ENCODE peak calls at places on chromosomes 2 and 18, in seven cellular contexts. K is astrocyte of the spinal cord, N is pancreas, L is left lung, W is K562, J is AG04450, Y is AG09309. F is an unnamed sample.
A peak's percentile ranks its signal among the peaks of the same experiment; 100 is the strongest.

GRCh38 chr2:241151934-241152660 is 1.8 kb downstream of the PPP1R7 start:
- DNase-seq in K (no peak), N (no peak), L (no peak), W (no peak), J (no peak), Y (no peak), F (no peak)

GRCh38 chr2:60759654-60760053 is 3.6 kb downstream of the PAPOLG start:
- DNase-seq in K (no peak), N (no peak), L (peak; percentile 71), W (no peak), J (no peak), Y (no peak), F (no peak)

GRCh38 chr18:55323051-55323994 is 264.7 kb downstream of the TCF4 start:
- DNase-seq in K (peak; percentile 47), N (no peak), L (no peak), W (no peak), J (no peak), Y (no peak), F (no peak)

GRCh38 chr18:66439207-66439606 is 164.7 kb downstream of the CDH19 start:
- DNase-seq in K (no peak), N (no peak), L (no peak), W (no peak), J (no peak), Y (no peak), F (no peak)

GRCh38 chr2:203811491-203812221 is 55.9 kb upstream of the CTLA4 start:
- DNase-seq in K (peak; percentile 93), N (peak; percentile 50), L (peak; percentile 91), W (no peak), J (peak; percentile 63), Y (peak; percentile 73), F (no peak)

GRCh38 chr2:61241266-61241665 is 79.3 kb downstream of the C2orf74 start:
- DNase-seq in K (no peak), N (no peak), L (no peak), W (no peak), J (no peak), Y (no peak), F (no peak)

GRCh38 chr18:79574938-79575525 is 104.6 kb upstream of the CTDP1 start:
- DNase-seq in K (no peak), N (no peak), L (peak; percentile 28), W (no peak), J (no peak), Y (no peak), F (peak; percentile 12)

GRCh38 chr2:166092889-166093288 is 34.9 kb downstream of the SCN1A start:
- DNase-seq in K (no peak), N (no peak), L (no peak), W (no peak), J (peak; percentile 53), Y (no peak), F (no peak)

GRCh38 chr2:67600946-67601345 is 203.8 kb downstream of the ETAA1 start:
- DNase-seq in K (peak; percentile 60), N (no peak), L (no peak), W (no peak), J (no peak), Y (peak; percentile 17), F (no peak)

GRCh38 chr18:40367576-40367975 is 1587.5 kb upstream of the PIK3C3 start:
- DNase-seq in K (no peak), N (no peak), L (no peak), W (no peak), J (no peak), Y (no peak), F (no peak)

GRCh38 chr2:128322651-128323491 is 4.2 kb upstream of the HS6ST1 start:
- DNase-seq in K (no peak), N (peak; percentile 83), L (peak; percentile 36), W (no peak), J (no peak), Y (no peak), F (no peak)

GRCh38 chr18:58871514-58872490 is 7.1 kb downstream of the ZNF532 start:
- DNase-seq in K (no peak), N (no peak), L (no peak), W (no peak), J (no peak), Y (no peak), F (no peak)

GRCh38 chr2:206823178-206823577 is 57.8 kb downstream of the FASTKD2 start:
- DNase-seq in K (no peak), N (no peak), L (peak; percentile 52), W (no peak), J (no peak), Y (no peak), F (no peak)

GRCh38 chr2:237602409-237602808 is 11.9 kb upstream of the RAB17 start:
- DNase-seq in K (no peak), N (no peak), L (no peak), W (no peak), J (no peak), Y (no peak), F (no peak)

GRCh38 chr18:12031836-12032235 is 50.5 kb downstream of the IMPA2 start:
- DNase-seq in K (peak; percentile 87), N (no peak), L (peak; percentile 58), W (no peak), J (peak; percentile 37), Y (peak; percentile 42), F (no peak)

GRCh38 chr2:135600915-135601314 is 69.6 kb downstream of the R3HDM1 start:
- DNase-seq in K (peak; percentile 6), N (no peak), L (no peak), W (no peak), J (no peak), Y (no peak), F (no peak)

GRCh38 chr2:191349990-191350389 is 104.8 kb downstream of the MYO1B start:
- DNase-seq in K (no peak), N (no peak), L (no peak), W (no peak), J (no peak), Y (no peak), F (no peak)

GRCh38 chr2:72367530-72368225 is 220.0 kb upstream of the CYP26B1 start:
- DNase-seq in K (peak; percentile 75), N (no peak), L (peak; percentile 47), W (no peak), J (peak; percentile 67), Y (peak; percentile 94), F (no peak)

GRCh38 chr2:203175371-203175770 is 63.4 kb upstream of the CYP20A1 start:
- DNase-seq in K (no peak), N (no peak), L (no peak), W (no peak), J (no peak), Y (no peak), F (no peak)

GRCh38 chr2:179440642-179441251 is 176.1 kb upstream of the SESTD1 start:
- DNase-seq in K (peak; percentile 52), N (no peak), L (no peak), W (peak; percentile 17), J (no peak), Y (no peak), F (no peak)

GRCh38 chr2:15038373-15039364 is 406.2 kb downstream of the LRATD1 start:
- DNase-seq in K (peak; percentile 6), N (no peak), L (no peak), W (no peak), J (no peak), Y (no peak), F (no peak)

GRCh38 chr2:100875516-100876230 is 55.7 kb downstream of the NPAS2 start:
- DNase-seq in K (peak; percentile 64), N (no peak), L (no peak), W (no peak), J (no peak), Y (no peak), F (no peak)

GRCh38 chr2:119407430-119408220 is 24.0 kb upstream of the TMEM37 start:
- DNase-seq in K (peak; percentile 65), N (no peak), L (no peak), W (peak; percentile 71), J (peak; percentile 43), Y (no peak), F (no peak)

GRCh38 chr2:122078451-122078850 is 323.0 kb downstream of the TSN start:
- DNase-seq in K (no peak), N (no peak), L (no peak), W (no peak), J (no peak), Y (no peak), F (no peak)

GRCh38 chr18:22340340-22340739 is 77.4 kb downstream of the CTAGE1 start:
- DNase-seq in K (no peak), N (no peak), L (no peak), W (no peak), J (no peak), Y (no peak), F (no peak)
- TF ChIP-seq CTCF in K (no peak), N (no peak), L (no peak), W (no peak), J (no peak), Y (no peak), F (no peak)

GRCh38 chr18:36201765-36202164 is 14.5 kb downstream of the MOCOS start:
- DNase-seq in K (no peak), N (no peak), L (no peak), W (no peak), J (no peak), Y (no peak), F (no peak)
- TF ChIP-seq CTCF in K (no peak), N (no peak), L (no peak), W (no peak), J (no peak), Y (no peak), F (no peak)

DNA sequence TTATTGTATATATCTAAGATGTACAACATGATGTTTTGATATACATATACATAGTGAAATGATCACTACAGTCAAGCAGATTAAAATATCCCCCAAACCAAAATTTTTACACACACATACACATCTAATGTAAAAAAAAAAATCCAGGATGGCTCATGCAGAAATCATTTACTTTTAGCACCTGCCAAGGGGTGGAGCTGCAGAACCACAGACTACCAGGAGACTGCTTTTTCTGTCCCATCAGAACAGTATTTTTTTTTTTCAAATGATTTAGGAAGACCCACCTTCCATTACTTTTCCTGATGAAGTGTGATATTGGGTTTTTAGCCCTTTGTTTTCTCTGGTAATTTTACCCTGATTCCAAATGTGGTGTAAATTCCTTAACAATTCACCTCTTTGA is 61.9 kb downstream of the AQP4 start:
- DNase-seq in K (no peak), N (no peak), L (no peak), W (no peak), J (no peak), Y (no peak), F (no peak)
- TF ChIP-seq CTCF in K (no peak), N (no peak), L (no peak), W (no peak), J (no peak), Y (no peak), F (no peak)

DNA sequence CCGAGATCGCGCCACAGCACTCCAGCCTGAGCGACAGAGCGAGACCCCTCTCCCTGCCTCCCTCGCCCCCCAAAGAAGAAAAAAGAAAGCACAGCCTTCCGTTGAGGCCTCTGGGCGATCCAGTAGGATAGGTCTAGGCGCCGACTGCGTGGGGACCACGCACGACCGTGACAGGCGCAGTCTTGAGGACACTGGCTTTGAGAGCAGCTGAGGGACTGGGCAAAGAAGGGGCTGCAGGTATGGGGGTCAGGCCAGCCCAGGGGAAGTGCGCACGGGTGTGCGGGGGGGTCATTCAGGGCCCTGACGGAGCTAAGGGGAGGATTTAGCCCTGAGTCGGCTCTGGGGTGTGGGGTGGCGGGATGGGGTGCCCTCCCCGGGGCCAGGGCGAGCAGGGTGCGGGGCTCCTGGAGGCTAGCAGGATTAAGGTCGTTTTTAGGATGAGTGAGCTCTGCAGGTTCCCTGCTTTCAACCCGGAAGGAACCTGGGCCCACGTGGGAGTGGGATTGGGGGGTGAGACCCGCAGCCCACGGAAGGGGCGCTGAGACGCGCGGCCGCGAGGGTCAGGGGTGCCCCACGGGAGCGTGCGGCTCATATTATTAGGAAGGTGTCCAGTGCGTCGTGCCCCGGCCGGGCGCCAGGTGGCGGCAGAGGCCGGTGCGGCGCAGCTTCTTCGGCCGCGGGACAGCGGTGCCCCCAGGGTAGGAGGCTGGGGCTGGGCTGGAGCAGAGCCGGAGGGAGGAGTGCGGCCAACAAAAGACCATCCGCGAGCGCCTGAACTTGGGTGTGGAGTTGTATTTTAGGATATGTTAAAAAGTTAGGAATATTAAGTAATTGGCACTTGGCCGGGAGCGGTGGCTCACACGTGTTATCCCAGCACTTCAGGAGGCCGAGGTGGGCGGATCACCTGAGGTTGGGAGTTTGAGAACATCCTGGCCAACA is 20.5 kb upstream of the ZNF236 start:
- DNase-seq in K (peak; percentile 50), N (peak; percentile 81), L (peak; percentile 55), W (peak; percentile 73), J (no peak), Y (no peak), F (peak; percentile 64)
- TF ChIP-seq CTCF in K (peak; percentile 81), N (peak; percentile 89), L (peak; percentile 93), W (peak; percentile 68), J (peak; percentile 80), Y (peak; percentile 64), F (no peak)